ENCODE peak calls at places on chromosomes 16 and 17, in six cellular contexts. N is HCT116; A is bronchial epithelial cell; B is naive thymus-derived CD8-positive, alpha-beta T cell; H is stimulated activated CD4-positive, alpha-beta T cell treated with anti-CD3 and anti-CD28 coated beads, Interleukin-2, amount 100 ng/mL, for 48 hours; Q is NCI-H187. R is an unnamed sample.

GRCh38 chr16:79632289-79632688 is 31.8 kb upstream of the MAF start:
- DNase-seq in B (no peak), H (no peak), N (no peak), Q (no peak), A (peak), R (no peak)

GRCh38 chr17:49906511-49907136 is 58.8 kb upstream of the TAC4 start:
- DNase-seq in B (no peak), A (no peak), Q (no peak), H (no peak), N (no peak), R (no peak)

GRCh38 chr16:8963010-8963824 is 489 bp downstream of the USP7 start:
- DNase-seq in H (no peak), Q (no peak), N (no peak), B (no peak), A (no peak), R (no peak)

GRCh38 chr17:81683208-81683583 is 401 bp downstream of the ARL16 start:
- DNase-seq in B (no peak), H (no peak), Q (no peak), N (no peak), A (no peak), R (no peak)

GRCh38 chr17:82076785-82077591 is 11.4 kb upstream of the DUS1L start:
- DNase-seq in A (no peak), Q (no peak), H (no peak), B (no peak), N (no peak), R (no peak)

GRCh38 chr16:54628796-54629625 is 301.7 kb upstream of the IRX5 start:
- DNase-seq in Q (no peak), B (no peak), A (no peak), N (no peak), H (no peak), R (peak)

GRCh38 chr16:15899538-15900100 is 11.2 kb upstream of the CEP20 start:
- DNase-seq in B (no peak), N (peak), A (peak), H (peak), Q (no peak), R (peak)

GRCh38 chr16:6728381-6728780 is 604.3 kb upstream of the RBFOX1 start:
- DNase-seq in Q (no peak), B (no peak), A (no peak), N (no peak), H (no peak), R (no peak)

GRCh38 chr17:41020346-41020745 is 6.7 kb downstream of the KRTAP1-5 start:
- DNase-seq in A (no peak), Q (no peak), H (no peak), N (no peak), B (no peak), R (no peak)

GRCh38 chr16:88316151-88316550 is 66.6 kb upstream of the ZNF469 start:
- DNase-seq in N (no peak), B (no peak), Q (no peak), H (no peak), A (no peak), R (no peak)

GRCh38 chr16:57791156-57791902 is 11.0 kb downstream of the KIFC3 start:
- DNase-seq in H (no peak), A (no peak), N (no peak), B (no peak), Q (no peak), R (no peak)

GRCh38 chr17:77756028-77756427 is 202.5 kb upstream of the TNRC6C start:
- DNase-seq in Q (no peak), A (no peak), N (no peak), H (no peak), B (no peak), R (no peak)

GRCh38 chr17:48551601-48552452 is 6.9 kb upstream of the HOXB2 start:
- DNase-seq in Q (no peak), H (no peak), B (no peak), N (no peak), A (no peak), R (no peak)

GRCh38 chr17:82772026-82772425 is 20.2 kb downstream of the TBCD start:
- DNase-seq in H (no peak), A (peak), N (no peak), B (no peak), Q (no peak), R (peak)

GRCh38 chr16:83623091-83623730 is 184.6 kb upstream of the HSBP1 start:
- DNase-seq in N (no peak), H (no peak), A (no peak), B (no peak), Q (no peak), R (no peak)

GRCh38 chr17:39737761-39738567 is at the start of gene GRB7:
- DNase-seq in H (no peak), N (peak), B (no peak), A (peak), Q (peak), R (peak)

GRCh38 chr17:43330876-43331639 is 67.7 kb upstream of the ARL4D start:
- DNase-seq in H (no peak), B (no peak), N (no peak), A (no peak), Q (no peak), R (no peak)

GRCh38 chr17:72640415-72641165 is 451.9 kb downstream of the SLC39A11 start:
- DNase-seq in A (no peak), Q (peak), H (no peak), N (no peak), B (no peak), R (peak)

GRCh38 chr17:49841548-49841947 is 6.3 kb downstream of the TAC4 start:
- DNase-seq in H (no peak), N (no peak), Q (no peak), A (no peak), B (no peak), R (no peak)

R was measured in stomach.